ENCODE peak calls at places on chromosomes 3 and 15, in eight cellular contexts. C is stromal cell of bone marrow, I is Daoy, Z is cardiac muscle cell, O is SJCRH30, U is GM12865, W is GM04504, B is endothelial cell. P is an unnamed sample.

GRCh38 chr3:8822141-8822540 is 52.7 kb upstream of the OXTR start:
- DNase-seq in C (peak; percentile 23), I (no peak), Z (peak; percentile 81), O (no peak), U (no peak), W (no peak), B (no peak), P (no peak)

GRCh38 chr3:44516230-44516629 is 38.8 kb upstream of the ZNF445 start:
- DNase-seq in C (no peak), I (no peak), Z (no peak), O (no peak), U (no peak), W (no peak), B (no peak), P (no peak)

GRCh38 chr15:41825572-41826535 is 2.0 kb upstream of the JMJD7 start:
- DNase-seq in C (no peak), I (no peak), Z (no peak), O (no peak), U (no peak), W (no peak), B (no peak), P (no peak)

GRCh38 chr3:193870376-193871092 is 265.4 kb upstream of the HES1 start:
- DNase-seq in C (no peak), I (peak; percentile 24), Z (no peak), O (no peak), U (no peak), W (no peak), B (no peak), P (no peak)

GRCh38 chr3:190366145-190366544 is 21.8 kb upstream of the CLDN16 start:
- DNase-seq in C (no peak), I (peak; percentile 55), Z (peak; percentile 39), O (no peak), U (no peak), W (no peak), B (no peak), P (no peak)

GRCh38 chr3:125350597-125350996 is 24.5 kb downstream of the ZNF148 start:
- DNase-seq in C (no peak), I (no peak), Z (no peak), O (no peak), U (peak; percentile 32), W (no peak), B (no peak), P (no peak)

GRCh38 chr15:100771745-100772144 is 107.9 kb upstream of the ALDH1A3 start:
- DNase-seq in C (no peak), I (no peak), Z (peak; percentile 23), O (peak; percentile 65), U (no peak), W (no peak), B (no peak), P (no peak)

GRCh38 chr15:57376695-57377477 is 581 bp downstream of the CGNL1 start:
- DNase-seq in C (no peak), I (peak; percentile 13), Z (peak; percentile 39), O (peak; percentile 75), U (no peak), W (no peak), B (peak; percentile 26), P (no peak)

GRCh38 chr3:71723452-71724170 is 1.6 kb downstream of the EIF4E3 start:
- DNase-seq in C (no peak), I (no peak), Z (no peak), O (no peak), U (peak; percentile 21), W (no peak), B (no peak), P (peak; percentile 72)

GRCh38 chr3:157239082-157239704 is 79.2 kb upstream of the CCNL1 start:
- DNase-seq in C (no peak), I (peak; percentile 76), Z (peak; percentile 84), O (peak; percentile 78), U (peak; percentile 85), W (peak; percentile 19), B (peak; percentile 78), P (peak; percentile 62)

GRCh38 chr15:77974098-77974414 is 103.5 kb downstream of the TBC1D2B start:
- DNase-seq in C (peak; percentile 45), I (peak; percentile 69), Z (peak; percentile 71), O (peak; percentile 38), U (no peak), W (no peak), B (no peak), P (no peak)

GRCh38 chr15:67097893-67098740 is 32.7 kb downstream of the SMAD3 start:
- DNase-seq in C (peak; percentile 86), I (peak; percentile 92), Z (peak; percentile 92), O (no peak), U (no peak), W (peak; percentile 90), B (no peak), P (no peak)

GRCh38 chr3:190504354-190505125 is 9.3 kb upstream of the IL1RAP start:
- DNase-seq in C (peak; percentile 49), I (no peak), Z (no peak), O (peak; percentile 2), U (no peak), W (no peak), B (no peak), P (no peak)

GRCh38 chr3:125117631-125118191 is 61.9 kb upstream of the HEG1 start:
- DNase-seq in C (no peak), I (no peak), Z (no peak), O (no peak), U (no peak), W (no peak), B (no peak), P (peak; percentile 52)

GRCh38 chr3:122697952-122698625 is 17.4 kb downstream of the PARP14 start:
- DNase-seq in C (no peak), I (peak; percentile 25), Z (no peak), O (no peak), U (peak; percentile 78), W (no peak), B (no peak), P (no peak)

GRCh38 chr3:171809513-171810277 is 588 bp downstream of the PLD1 start:
- DNase-seq in C (peak; percentile 96), I (peak; percentile 93), Z (peak; percentile 97), O (peak; percentile 65), U (peak; percentile 77), W (peak; percentile 95), B (peak; percentile 69), P (peak; percentile 76)

GRCh38 chr3:57982561-57983243 is 25.5 kb upstream of the FLNB start:
- DNase-seq in C (no peak), I (no peak), Z (no peak), O (no peak), U (no peak), W (no peak), B (no peak), P (no peak)

GRCh38 chr3:74661672-74662071 is 47.2 kb upstream of the CNTN3 start:
- DNase-seq in C (no peak), I (no peak), Z (no peak), O (no peak), U (no peak), W (no peak), B (no peak), P (no peak)

GRCh38 chr3:57977755-57978715 is 30.2 kb upstream of the FLNB start:
- DNase-seq in C (no peak), I (peak; percentile 33), Z (no peak), O (no peak), U (no peak), W (no peak), B (no peak), P (no peak)